ENCODE peak calls at places on chromosomes 12 and 14, in five cellular contexts. One of them, this sample, is unnamed.

GRCh38 chr12:125128380-125128779 is 63.1 kb downstream of the AACS start:
- DNase-seq in caudate nucleus: no peak
- DNase-seq in occipital lobe: no peak
- DNase-seq in GM23248: no peak
- DNase-seq in activated CD8-positive, alpha-beta memory T cell treated with anti-CD3 and anti-CD28 coated beads, Interleukin-2, amount 50 U/mL, for 4 hours: no peak
- DNase-seq in this sample: no peak

GRCh38 chr14:73467377-73467776 is 9.0 kb upstream of the NUMB start:
- DNase-seq in activated CD8-positive, alpha-beta memory T cell treated with anti-CD3 and anti-CD28 coated beads, Interleukin-2, amount 50 U/mL, for 4 hours: peak; percentile 62
- DNase-seq in caudate nucleus: no peak
- DNase-seq in GM23248: peak; percentile 87
- DNase-seq in occipital lobe: no peak
- DNase-seq in this sample: no peak

GRCh38 chr14:32635103-32635719 is 303.5 kb upstream of the NPAS3 start:
- DNase-seq in caudate nucleus: no peak
- DNase-seq in activated CD8-positive, alpha-beta memory T cell treated with anti-CD3 and anti-CD28 coated beads, Interleukin-2, amount 50 U/mL, for 4 hours: no peak
- DNase-seq in GM23248: peak; percentile 76
- DNase-seq in occipital lobe: no peak
- DNase-seq in this sample: no peak

GRCh38 chr12:47312794-47313426 is 233.2 kb upstream of the AMIGO2 start:
- DNase-seq in caudate nucleus: no peak
- DNase-seq in activated CD8-positive, alpha-beta memory T cell treated with anti-CD3 and anti-CD28 coated beads, Interleukin-2, amount 50 U/mL, for 4 hours: no peak
- DNase-seq in GM23248: no peak
- DNase-seq in occipital lobe: no peak
- DNase-seq in this sample: no peak

GRCh38 chr12:65335021-65335714 is 56.7 kb downstream of the MSRB3 start:
- DNase-seq in caudate nucleus: no peak
- DNase-seq in activated CD8-positive, alpha-beta memory T cell treated with anti-CD3 and anti-CD28 coated beads, Interleukin-2, amount 50 U/mL, for 4 hours: no peak
- DNase-seq in occipital lobe: no peak
- DNase-seq in GM23248: peak; percentile 85
- DNase-seq in this sample: no peak

GRCh38 chr12:55797068-55797467 is 20.5 kb downstream of the SARNP start:
- DNase-seq in GM23248: peak; percentile 59
- DNase-seq in activated CD8-positive, alpha-beta memory T cell treated with anti-CD3 and anti-CD28 coated beads, Interleukin-2, amount 50 U/mL, for 4 hours: no peak
- DNase-seq in caudate nucleus: peak; percentile 17
- DNase-seq in occipital lobe: no peak
- DNase-seq in this sample: no peak

GRCh38 chr12:93256258-93256969 is 121.3 kb upstream of the NUDT4 start:
- DNase-seq in occipital lobe: no peak
- DNase-seq in activated CD8-positive, alpha-beta memory T cell treated with anti-CD3 and anti-CD28 coated beads, Interleukin-2, amount 50 U/mL, for 4 hours: no peak
- DNase-seq in GM23248: no peak
- DNase-seq in caudate nucleus: no peak
- DNase-seq in this sample: no peak

GRCh38 chr14:96103560-96104460 is 64.6 kb downstream of the C14orf132 start:
- DNase-seq in activated CD8-positive, alpha-beta memory T cell treated with anti-CD3 and anti-CD28 coated beads, Interleukin-2, amount 50 U/mL, for 4 hours: no peak
- DNase-seq in occipital lobe: no peak
- DNase-seq in caudate nucleus: no peak
- DNase-seq in GM23248: no peak
- DNase-seq in this sample: no peak

GRCh38 chr14:23525611-23526010 is 26.0 kb downstream of the ZFHX2 start:
- DNase-seq in occipital lobe: no peak
- DNase-seq in activated CD8-positive, alpha-beta memory T cell treated with anti-CD3 and anti-CD28 coated beads, Interleukin-2, amount 50 U/mL, for 4 hours: no peak
- DNase-seq in GM23248: no peak
- DNase-seq in caudate nucleus: no peak
- DNase-seq in this sample: no peak

GRCh38 chr14:100538566-100539318 is 48.5 kb downstream of the BEGAIN start:
- DNase-seq in occipital lobe: no peak
- DNase-seq in GM23248: no peak
- DNase-seq in activated CD8-positive, alpha-beta memory T cell treated with anti-CD3 and anti-CD28 coated beads, Interleukin-2, amount 50 U/mL, for 4 hours: no peak
- DNase-seq in caudate nucleus: no peak
- DNase-seq in this sample: peak; percentile 42

GRCh38 chr12:94534761-94535613 is 75.3 kb upstream of the CEP83 start:
- DNase-seq in occipital lobe: no peak
- DNase-seq in activated CD8-positive, alpha-beta memory T cell treated with anti-CD3 and anti-CD28 coated beads, Interleukin-2, amount 50 U/mL, for 4 hours: no peak
- DNase-seq in caudate nucleus: no peak
- DNase-seq in GM23248: no peak
- DNase-seq in this sample: no peak

GRCh38 chr14:68103841-68104240 is 284.3 kb downstream of the RAD51B start:
- DNase-seq in GM23248: no peak
- DNase-seq in occipital lobe: no peak
- DNase-seq in caudate nucleus: no peak
- DNase-seq in activated CD8-positive, alpha-beta memory T cell treated with anti-CD3 and anti-CD28 coated beads, Interleukin-2, amount 50 U/mL, for 4 hours: no peak
- DNase-seq in this sample: no peak

GRCh38 chr12:51528852-51529545 is 62.0 kb upstream of the SCN8A start:
- DNase-seq in GM23248: no peak
- DNase-seq in occipital lobe: no peak
- DNase-seq in activated CD8-positive, alpha-beta memory T cell treated with anti-CD3 and anti-CD28 coated beads, Interleukin-2, amount 50 U/mL, for 4 hours: no peak
- DNase-seq in caudate nucleus: no peak
- DNase-seq in this sample: no peak

GRCh38 chr14:36214476-36215216 is 38.1 kb upstream of the PTCSC3 start:
- DNase-seq in occipital lobe: no peak
- DNase-seq in activated CD8-positive, alpha-beta memory T cell treated with anti-CD3 and anti-CD28 coated beads, Interleukin-2, amount 50 U/mL, for 4 hours: no peak
- DNase-seq in GM23248: peak; percentile 15
- DNase-seq in caudate nucleus: no peak
- DNase-seq in this sample: no peak

GRCh38 chr14:85565862-85566296 is 35.9 kb downstream of the FLRT2 start:
- DNase-seq in activated CD8-positive, alpha-beta memory T cell treated with anti-CD3 and anti-CD28 coated beads, Interleukin-2, amount 50 U/mL, for 4 hours: no peak
- DNase-seq in GM23248: peak; percentile 79
- DNase-seq in caudate nucleus: no peak
- DNase-seq in occipital lobe: no peak
- DNase-seq in this sample: no peak

GRCh38 chr12:85424581-85425348 is 144.7 kb downstream of the ALX1 start:
- DNase-seq in GM23248: peak; percentile 64
- DNase-seq in activated CD8-positive, alpha-beta memory T cell treated with anti-CD3 and anti-CD28 coated beads, Interleukin-2, amount 50 U/mL, for 4 hours: no peak
- DNase-seq in caudate nucleus: no peak
- DNase-seq in occipital lobe: no peak
- DNase-seq in this sample: no peak

GRCh38 chr12:43501705-43502104 is 50.3 kb downstream of the ADAMTS20 start:
- DNase-seq in activated CD8-positive, alpha-beta memory T cell treated with anti-CD3 and anti-CD28 coated beads, Interleukin-2, amount 50 U/mL, for 4 hours: no peak
- DNase-seq in occipital lobe: no peak
- DNase-seq in GM23248: peak; percentile 55
- DNase-seq in caudate nucleus: no peak
- DNase-seq in this sample: no peak

GRCh38 chr14:96114002-96114401 is 74.8 kb downstream of the C14orf132 start:
- DNase-seq in GM23248: no peak
- DNase-seq in caudate nucleus: no peak
- DNase-seq in occipital lobe: no peak
- DNase-seq in activated CD8-positive, alpha-beta memory T cell treated with anti-CD3 and anti-CD28 coated beads, Interleukin-2, amount 50 U/mL, for 4 hours: no peak
- DNase-seq in this sample: no peak

GRCh38 chr14:63993992-63994391 is 141.2 kb downstream of the SYNE2 start:
- DNase-seq in occipital lobe: no peak
- DNase-seq in activated CD8-positive, alpha-beta memory T cell treated with anti-CD3 and anti-CD28 coated beads, Interleukin-2, amount 50 U/mL, for 4 hours: no peak
- DNase-seq in caudate nucleus: no peak
- DNase-seq in GM23248: no peak
- DNase-seq in this sample: no peak

GRCh38 chr12:23140710-23141109 is 515.7 kb downstream of the ETNK1 start:
- DNase-seq in activated CD8-positive, alpha-beta memory T cell treated with anti-CD3 and anti-CD28 coated beads, Interleukin-2, amount 50 U/mL, for 4 hours: no peak
- DNase-seq in GM23248: no peak
- DNase-seq in caudate nucleus: no peak
- DNase-seq in occipital lobe: no peak
- DNase-seq in this sample: no peak

GRCh38 chr14:81423504-81423903 is 23.4 kb upstream of the STON2 start:
- DNase-seq in caudate nucleus: no peak
- DNase-seq in occipital lobe: no peak
- DNase-seq in GM23248: no peak
- DNase-seq in activated CD8-positive, alpha-beta memory T cell treated with anti-CD3 and anti-CD28 coated beads, Interleukin-2, amount 50 U/mL, for 4 hours: no peak
- DNase-seq in this sample: no peak

GRCh38 chr12:48019639-48020265 is 15.5 kb upstream of the COL2A1 start:
- DNase-seq in caudate nucleus: no peak
- DNase-seq in occipital lobe: no peak
- DNase-seq in activated CD8-positive, alpha-beta memory T cell treated with anti-CD3 and anti-CD28 coated beads, Interleukin-2, amount 50 U/mL, for 4 hours: no peak
- DNase-seq in GM23248: no peak
- DNase-seq in this sample: no peak

GRCh38 chr14:88168498-88169165 is 154.4 kb downstream of the KCNK10 start:
- DNase-seq in GM23248: peak; percentile 54
- DNase-seq in caudate nucleus: no peak
- DNase-seq in occipital lobe: no peak
- DNase-seq in activated CD8-positive, alpha-beta memory T cell treated with anti-CD3 and anti-CD28 coated beads, Interleukin-2, amount 50 U/mL, for 4 hours: peak; percentile 60
- DNase-seq in this sample: no peak

GRCh38 chr14:101505216-101505970 is 55.9 kb upstream of the DIO3 start:
- DNase-seq in activated CD8-positive, alpha-beta memory T cell treated with anti-CD3 and anti-CD28 coated beads, Interleukin-2, amount 50 U/mL, for 4 hours: no peak
- DNase-seq in occipital lobe: no peak
- DNase-seq in GM23248: no peak
- DNase-seq in caudate nucleus: no peak
- DNase-seq in this sample: peak; percentile 27

GRCh38 chr12:32367381-32367780 is 32.0 kb upstream of the FGD4 start:
- DNase-seq in activated CD8-positive, alpha-beta memory T cell treated with anti-CD3 and anti-CD28 coated beads, Interleukin-2, amount 50 U/mL, for 4 hours: no peak
- DNase-seq in occipital lobe: no peak
- DNase-seq in caudate nucleus: no peak
- DNase-seq in GM23248: no peak
- DNase-seq in this sample: no peak

GRCh38 chr12:96361074-96361473 is 39.2 kb downstream of the CDK17 start:
- DNase-seq in occipital lobe: no peak
- DNase-seq in caudate nucleus: no peak
- DNase-seq in activated CD8-positive, alpha-beta memory T cell treated with anti-CD3 and anti-CD28 coated beads, Interleukin-2, amount 50 U/mL, for 4 hours: no peak
- DNase-seq in GM23248: no peak
- DNase-seq in this sample: no peak

GRCh38 chr14:61894452-61895077 is 132.3 kb downstream of the SNAPC1 start:
- DNase-seq in caudate nucleus: peak; percentile 49
- DNase-seq in activated CD8-positive, alpha-beta memory T cell treated with anti-CD3 and anti-CD28 coated beads, Interleukin-2, amount 50 U/mL, for 4 hours: peak; percentile 57
- DNase-seq in GM23248: peak; percentile 86
- DNase-seq in occipital lobe: peak; percentile 26
- DNase-seq in this sample: peak; percentile 66

GRCh38 chr12:91043408-91043807 is 14.4 kb downstream of the KERA start:
- DNase-seq in occipital lobe: no peak
- DNase-seq in activated CD8-positive, alpha-beta memory T cell treated with anti-CD3 and anti-CD28 coated beads, Interleukin-2, amount 50 U/mL, for 4 hours: no peak
- DNase-seq in GM23248: no peak
- DNase-seq in caudate nucleus: no peak
- DNase-seq in this sample: no peak

GRCh38 chr12:5441497-5442236 is 9.8 kb downstream of the NTF3 start:
- DNase-seq in occipital lobe: no peak
- DNase-seq in caudate nucleus: no peak
- DNase-seq in activated CD8-positive, alpha-beta memory T cell treated with anti-CD3 and anti-CD28 coated beads, Interleukin-2, amount 50 U/mL, for 4 hours: no peak
- DNase-seq in GM23248: peak; percentile 70
- DNase-seq in this sample: no peak

GRCh38 chr14:86388216-86388615 is 858.3 kb downstream of the FLRT2 start:
- DNase-seq in caudate nucleus: no peak
- DNase-seq in occipital lobe: no peak
- DNase-seq in activated CD8-positive, alpha-beta memory T cell treated with anti-CD3 and anti-CD28 coated beads, Interleukin-2, amount 50 U/mL, for 4 hours: no peak
- DNase-seq in GM23248: no peak
- DNase-seq in this sample: no peak

GRCh38 chr12:26727482-26728204 is 105.4 kb downstream of the ITPR2 start:
- DNase-seq in occipital lobe: no peak
- DNase-seq in activated CD8-positive, alpha-beta memory T cell treated with anti-CD3 and anti-CD28 coated beads, Interleukin-2, amount 50 U/mL, for 4 hours: no peak
- DNase-seq in GM23248: no peak
- DNase-seq in caudate nucleus: no peak
- DNase-seq in this sample: no peak

GRCh38 chr14:99131632-99132271 is 140.2 kb downstream of the BCL11B start:
- DNase-seq in activated CD8-positive, alpha-beta memory T cell treated with anti-CD3 and anti-CD28 coated beads, Interleukin-2, amount 50 U/mL, for 4 hours: peak; percentile 11
- DNase-seq in occipital lobe: peak; percentile 9
- DNase-seq in GM23248: no peak
- DNase-seq in caudate nucleus: no peak
- DNase-seq in this sample: peak; percentile 28

GRCh38 chr12:53965251-53966069 is 7.5 kb upstream of the HOXC11 start:
- DNase-seq in caudate nucleus: no peak
- DNase-seq in GM23248: no peak
- DNase-seq in activated CD8-positive, alpha-beta memory T cell treated with anti-CD3 and anti-CD28 coated beads, Interleukin-2, amount 50 U/mL, for 4 hours: no peak
- DNase-seq in occipital lobe: no peak
- DNase-seq in this sample: no peak

GRCh38 chr14:91372680-91373495 is 44.7 kb downstream of the CCDC88C start:
- DNase-seq in caudate nucleus: no peak
- DNase-seq in activated CD8-positive, alpha-beta memory T cell treated with anti-CD3 and anti-CD28 coated beads, Interleukin-2, amount 50 U/mL, for 4 hours: no peak
- DNase-seq in GM23248: no peak
- DNase-seq in occipital lobe: no peak
- DNase-seq in this sample: peak; percentile 97